ENCODE peak calls at places on chromosomes 11 and 22, in nine cellular contexts. A, P, I, G, L, D, Z, R and X are unnamed samples. For H3K27me3, the result is how much of the 10 kb centered on the place peaks cover.

GRCh38 chr11:2509481-2510001 is 64.7 kb downstream of the KCNQ1 start:
- DNase-seq in A (no peak), P (no peak), I (no peak), G (peak), L (peak), D (no peak), Z (no peak), R (no peak), X (peak)

GRCh38 chr11:75347781-75348613 is 3.5 kb downstream of the ARRB1 start:
- DNase-seq in A (peak), P (peak), I (peak), G (peak), L (no peak), D (peak), Z (peak), R (peak), X (no peak)

GRCh38 chr22:19527321-19527721 is 3.1 kb upstream of the CLDN5 start:
- DNase-seq in A (peak), P (no peak), I (no peak), G (no peak), L (no peak), D (no peak), Z (no peak), R (no peak), X (no peak)

GRCh38 chr11:70782401-70782913 is 384.1 kb downstream of the CTTN start:
- DNase-seq in A (no peak), P (no peak), I (no peak), G (no peak), L (no peak), D (no peak), Z (no peak), R (no peak), X (no peak)

GRCh38 chr22:25162561-25162960 is 37.1 kb upstream of the CRYBB3 start:
- DNase-seq in A (no peak), P (no peak), I (no peak), G (no peak), L (no peak), D (no peak), Z (no peak), R (no peak), X (no peak)

GRCh38 chr22:28952857-28953256 is 69.5 kb downstream of the ZNRF3 start:
- DNase-seq in A (no peak), P (peak), I (no peak), G (no peak), L (no peak), D (peak), Z (peak), R (no peak), X (no peak)

GRCh38 chr22:44325718-44326548 is 13.2 kb upstream of the SHISAL1 start:
- DNase-seq in A (peak), P (peak), I (peak), G (no peak), L (no peak), D (peak), Z (no peak), R (peak), X (no peak)

GRCh38 chr22:37095113-37095512 is 14.4 kb downstream of the TMPRSS6 start:
- DNase-seq in A (no peak), P (no peak), I (no peak), G (no peak), L (no peak), D (no peak), Z (no peak), R (no peak), X (no peak)

GRCh38 chr22:23565942-23566715 is 14.0 kb downstream of the IGLL1 start:
- DNase-seq in A (no peak), P (no peak), I (no peak), G (peak), L (no peak), D (no peak), Z (no peak), R (peak), X (peak)

DNA sequence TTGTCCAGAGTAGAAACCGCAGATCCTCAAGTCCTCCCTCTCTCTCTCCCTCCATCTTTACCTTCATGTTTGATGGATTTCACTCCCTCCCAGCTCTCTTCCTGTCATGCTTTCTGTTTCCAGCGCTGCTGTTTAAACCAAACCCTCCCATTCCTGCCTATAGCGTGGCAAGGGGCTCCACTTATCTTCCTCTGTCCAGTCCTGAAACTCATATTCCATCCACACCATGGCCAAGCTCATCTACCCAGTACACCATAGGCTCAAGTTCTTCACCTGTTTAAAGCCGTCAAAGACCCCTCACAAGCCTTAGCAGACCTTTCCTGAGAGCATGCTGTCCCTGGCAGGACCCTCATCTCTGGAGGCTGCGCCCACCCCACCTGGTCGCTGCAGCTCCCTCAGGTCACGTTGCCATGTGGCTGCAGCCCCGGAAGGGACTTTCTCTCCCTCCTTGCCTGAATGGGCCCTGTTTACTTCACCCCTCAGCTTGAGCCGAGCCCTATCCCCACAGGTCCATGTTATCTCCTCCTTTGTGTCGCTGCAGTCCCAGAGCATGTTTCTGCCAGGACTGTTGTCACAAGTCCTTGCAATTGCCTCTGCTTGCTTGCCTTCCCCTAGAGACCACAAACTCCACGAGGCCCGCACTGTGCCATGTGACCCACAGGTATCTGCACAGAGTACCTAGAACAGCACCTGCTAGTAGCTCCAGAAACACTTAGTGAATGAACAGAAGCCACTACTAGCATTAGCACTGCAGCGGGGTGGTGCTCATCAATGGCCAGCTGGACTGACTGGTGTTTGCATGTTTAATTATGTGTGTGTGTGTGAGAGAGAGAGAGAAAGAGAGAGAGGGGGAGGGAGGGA is 149.4 kb upstream of the SNX19 start:
- DNase-seq in A (no peak), P (no peak), I (no peak), G (no peak), L (no peak), D (no peak), Z (no peak), R (no peak), X (no peak)
- H3K27me3 ChIP-seq in A (under half), P (under half), I (under half), G (under half), L (under half), D (half or more), Z (under half), R (under half), X (under half)

GRCh38 chr22:22058649-22059475 is 76.3 kb upstream of the TOP3B start:
- DNase-seq in A (no peak), P (no peak), I (no peak), G (no peak), L (no peak), D (no peak), Z (no peak), R (no peak), X (no peak)
- H3K27me3 ChIP-seq in A (under half), P (under half), I (under half), G (under half), L (under half), D (under half), Z (under half), R (under half), X (under half)

GRCh38 chr11:66327171-66328035 is 8.8 kb downstream of the RIN1 start:
- DNase-seq in A (no peak), P (peak), I (peak), G (no peak), L (no peak), D (no peak), Z (no peak), R (peak), X (no peak)
- H3K27me3 ChIP-seq in A (under half), P (under half), I (under half), G (under half), L (under half), D (under half), Z (under half), R (under half), X (under half)

GRCh38 chr11:128589998-128590397 is 2.6 kb upstream of the ETS1 start:
- DNase-seq in A (no peak), P (no peak), I (no peak), G (no peak), L (no peak), D (no peak), Z (no peak), R (no peak), X (no peak)
- H3K27me3 ChIP-seq in A (under half), P (under half), I (under half), G (under half), L (under half), D (half or more), Z (under half), R (half or more), X (under half)